ENCODE peak calls at places on chromosomes 7 and 10, in five cellular contexts. W is H7; O is stimulated activated CD8-positive, alpha-beta memory T cell treated with anti-CD3 and anti-CD28 coated beads, Interleukin-4, amount 100 ng/mL, for 24 hours; M is activated CD4-positive, alpha-beta T cell treated with anti-CD3 and anti-CD28 coated beads, Interleukin-2, amount 10 ng/mL, durations not matched to agents 7 days and 5 days; F is H9. G is an unnamed sample.

GRCh38 chr10:85604136-85604725 is 762.4 kb downstream of the GRID1 start:
- DNase-seq in W (no peak), O (no peak), M (no peak), F (peak; percentile 4), G (no peak)

GRCh38 chr10:76136876-76137420 is 705.5 kb downstream of the LRMDA start:
- DNase-seq in W (no peak), O (no peak), M (no peak), F (no peak), G (no peak)

GRCh38 chr7:28292826-28293528 is 112.4 kb upstream of the JAZF1 start:
- DNase-seq in W (no peak), O (no peak), M (no peak), F (no peak), G (no peak)

GRCh38 chr10:17109475-17110207 is 20.0 kb downstream of the CUBN start:
- DNase-seq in W (no peak), O (no peak), M (no peak), F (no peak), G (no peak)

GRCh38 chr10:121183241-121183640 is 332.1 kb downstream of the WDR11 start:
- DNase-seq in W (no peak), O (no peak), M (no peak), F (no peak), G (no peak)

GRCh38 chr7:93178213-93178612 is 30.0 kb upstream of the SAMD9L start:
- DNase-seq in W (no peak), O (no peak), M (no peak), F (no peak), G (no peak)

GRCh38 chr10:8513155-8514147 is 459.0 kb downstream of the GATA3 start:
- DNase-seq in W (peak; percentile 64), O (no peak), M (no peak), F (peak; percentile 90), G (peak; percentile 74)

GRCh38 chr10:36325815-36326214 is 683.7 kb upstream of the FZD8 start:
- DNase-seq in W (no peak), O (no peak), M (no peak), F (no peak), G (no peak)

GRCh38 chr7:42231043-42231442 is 6.0 kb downstream of the GLI3 start:
- DNase-seq in W (no peak), O (no peak), M (no peak), F (no peak), G (no peak)

GRCh38 chr7:4200546-4201094 is 481.5 kb upstream of the FOXK1 start:
- DNase-seq in W (no peak), O (no peak), M (no peak), F (no peak), G (no peak)

GRCh38 chr7:99046722-99047121 is 97.2 kb downstream of the SMURF1 start:
- DNase-seq in W (no peak), O (no peak), M (no peak), F (no peak), G (no peak)